ENCODE peak calls at places on chromosomes 11 and 22, in ten cellular contexts. J is cardiac muscle cell, Y is H9, P is tibial nerve, A is tibial artery, T is heart right ventricle, R is sigmoid colon, H is A549, F is suprapubic skin, G is body of pancreas. Z is an unnamed sample. For H3K4me1, the result is how much of the 10 kb centered on the place peaks cover.

GRCh38 chr11:12289667-12290476 is 87.5 kb upstream of the PARVA start:
- DNase-seq in T (no peak), J (no peak), H (no peak), G (no peak), F (peak), P (no peak), R (no peak), Y (no peak), A (no peak), Z (peak)

GRCh38 chr11:129930306-129930705 is 34.9 kb upstream of the NFRKB start:
- DNase-seq in Y (no peak), R (no peak), J (no peak), P (no peak), T (no peak), G (no peak), A (no peak), H (no peak), F (no peak), Z (no peak)

GRCh38 chr11:14411818-14412217 is 52.8 kb upstream of the RRAS2 start:
- DNase-seq in H (no peak), G (no peak), F (peak), P (peak), Y (no peak), A (peak), T (no peak), J (peak), R (peak), Z (no peak)

GRCh38 chr22:33918676-33919590 is 1.3 kb downstream of the LARGE1 start:
- DNase-seq in G (no peak), F (no peak), R (no peak), T (no peak), A (no peak), J (peak), P (no peak), H (no peak), Y (no peak), Z (no peak)

GRCh38 chr22:31800065-31800464 is 46.2 kb downstream of the DEPDC5 start:
- DNase-seq in G (no peak), R (no peak), T (no peak), H (peak), P (no peak), Y (no peak), F (no peak), A (no peak), J (no peak), Z (no peak)

GRCh38 chr22:20437253-20438065 is at the start of gene SCARF2:
- DNase-seq in J (peak), P (no peak), R (peak), G (peak), F (peak), T (peak), H (no peak), Y (peak), A (no peak), Z (peak)

GRCh38 chr22:50676211-50676636 is 3.6 kb downstream of the SHANK3 start:
- DNase-seq in P (no peak), J (no peak), T (no peak), R (no peak), G (no peak), F (no peak), Y (no peak), A (no peak), H (no peak), Z (no peak)

GRCh38 chr11:47415949-47416472 is 7.6 kb downstream of the SLC39A13 start:
- DNase-seq in F (peak), J (peak), Y (no peak), A (peak), H (peak), G (peak), P (peak), T (peak), R (peak), Z (peak)

GRCh38 chr11:5891216-5891800 is 1.7 kb upstream of the OR52E5 start:
- DNase-seq in G (no peak), R (no peak), F (no peak), A (no peak), J (peak), T (no peak), H (peak), Y (no peak), P (no peak), Z (no peak)

GRCh38 chr22:24134090-24134846 is 47.0 kb upstream of the SUSD2 start:
- DNase-seq in H (no peak), T (peak), R (no peak), F (no peak), Y (no peak), G (no peak), P (peak), J (no peak), A (no peak), Z (no peak)

GRCh38 chr11:2708151-2708581 is 8.4 kb upstream of the KCNQ1OT1 start:
- DNase-seq in H (no peak), Y (no peak), P (peak), A (peak), F (no peak), R (peak), J (peak), G (no peak), T (no peak), Z (peak)

GRCh38 chr11:76777325-76777724 is 5.8 kb upstream of the TSKU start:
- DNase-seq in H (no peak), A (no peak), R (no peak), T (no peak), P (no peak), G (no peak), Y (no peak), J (no peak), F (no peak), Z (no peak)

GRCh38 chr11:73797457-73797856 is 9.8 kb downstream of the MRPL48 start:
- DNase-seq in P (no peak), F (no peak), G (peak), Y (no peak), A (no peak), T (no peak), R (no peak), J (no peak), H (no peak), Z (no peak)

GRCh38 chr11:69662806-69663205 is 12.3 kb downstream of the LTO1 start:
- DNase-seq in H (no peak), P (no peak), F (peak), T (no peak), R (peak), Y (no peak), G (no peak), A (no peak), J (no peak), Z (peak)

GRCh38 chr11:72225411-72225951 is 914 bp downstream of the INPPL1 start:
- DNase-seq in H (no peak), A (no peak), F (peak), R (peak), G (peak), T (peak), J (peak), Y (peak), P (no peak), Z (no peak)

GRCh38 chr11:38791346-38791961 is 2193.4 kb upstream of the RAG2 start:
- DNase-seq in A (no peak), F (no peak), Y (peak), J (peak), R (no peak), T (peak), P (peak), G (peak), H (peak), Z (no peak)

GRCh38 chr11:29914203-29914930 is 102.5 kb downstream of the KCNA4 start:
- DNase-seq in F (no peak), P (no peak), R (no peak), H (no peak), Y (no peak), G (no peak), J (peak), T (no peak), A (no peak), Z (no peak)

GRCh38 chr11:132632641-132633124 is 899.6 kb downstream of the OPCML start:
- DNase-seq in A (no peak), R (no peak), Y (no peak), P (no peak), T (peak), H (peak), F (no peak), J (peak), G (no peak), Z (no peak)

GRCh38 chr11:18696638-18697225 is 1.8 kb upstream of the TMEM86A start:
- DNase-seq in Y (no peak), P (no peak), T (no peak), A (no peak), R (no peak), F (no peak), J (no peak), G (no peak), H (no peak), Z (no peak)

GRCh38 chr22:48371391-48371790 is 1456.3 kb downstream of the BRD1 start:
- DNase-seq in Y (no peak), F (no peak), T (no peak), A (no peak), H (no peak), R (peak), G (no peak), J (no peak), P (no peak), Z (no peak)

GRCh38 chr11:30345644-30346043 is 22.7 kb downstream of the ARL14EP start:
- DNase-seq in P (no peak), J (no peak), T (no peak), Y (no peak), F (no peak), G (no peak), A (no peak), H (no peak), R (no peak), Z (no peak)

GRCh38 chr22:26903030-26903856 is 245.9 kb downstream of the MIAT start:
- DNase-seq in F (no peak), J (no peak), H (no peak), R (no peak), G (no peak), A (no peak), Y (peak), P (no peak), T (no peak), Z (peak)

GRCh38 chr11:1749020-1749758 is 1.2 kb downstream of the IFITM10 start:
- DNase-seq in T (no peak), R (no peak), G (no peak), Y (no peak), H (no peak), A (peak), J (peak), F (no peak), P (no peak), Z (no peak)

GRCh38 chr11:66228521-66228920 is 39.9 kb upstream of the RAB1B start:
- DNase-seq in J (no peak), T (no peak), H (no peak), F (no peak), R (no peak), P (no peak), A (no peak), Y (peak), G (peak), Z (no peak)

GRCh38 chr22:36301384-36301828 is 48.5 kb downstream of the APOL1 start:
- DNase-seq in R (peak), G (peak), T (peak), H (peak), P (peak), F (no peak), J (peak), A (peak), Y (peak), Z (peak)

GRCh38 chr22:41927813-41928212 is 1.2 kb upstream of the TNFRSF13C start:
- DNase-seq in Y (no peak), H (no peak), T (no peak), A (no peak), P (no peak), G (no peak), J (no peak), F (no peak), R (no peak), Z (no peak)

GRCh38 chr11:134261626-134262488 is 8.5 kb downstream of the ACAD8 start:
- DNase-seq in A (no peak), R (no peak), G (no peak), P (no peak), J (peak), H (peak), T (no peak), F (no peak), Y (peak), Z (no peak)

GRCh38 chr22:27409299-27409698 is 392.3 kb downstream of the MN1 start:
- DNase-seq in F (no peak), P (no peak), R (no peak), H (no peak), G (no peak), J (no peak), T (no peak), Y (no peak), A (no peak), Z (no peak)

GRCh38 chr11:111870522-111870886 is 877 bp downstream of the ALG9 start:
- DNase-seq in F (no peak), H (no peak), G (no peak), A (no peak), J (no peak), Y (no peak), T (no peak), R (no peak), P (no peak), Z (no peak)

GRCh38 chr11:20050048-20050447 is 110.2 kb downstream of the DBX1 start:
- DNase-seq in T (no peak), R (no peak), H (no peak), J (no peak), F (no peak), A (no peak), P (no peak), G (no peak), Y (no peak), Z (no peak)

GRCh38 chr22:24728790-24729637 is 45.5 kb downstream of the PIWIL3 start:
- DNase-seq in H (no peak), Y (no peak), J (peak), R (no peak), P (peak), F (no peak), A (peak), T (peak), G (no peak), Z (no peak)

GRCh38 chr11:78564037-78564888 is 10.4 kb downstream of the NARS2 start:
- DNase-seq in H (peak), A (no peak), R (no peak), J (peak), F (no peak), G (peak), Y (no peak), P (peak), T (peak), Z (no peak)

GRCh38 chr11:93905384-93905783 is 55.0 kb upstream of the VSTM5 start:
- DNase-seq in R (no peak), A (no peak), P (no peak), J (peak), Y (no peak), T (no peak), G (no peak), F (no peak), H (no peak), Z (no peak)

GRCh38 chr11:15670520-15671070 is 555.9 kb downstream of the INSC start:
- DNase-seq in P (no peak), H (no peak), J (peak), R (no peak), T (peak), Y (no peak), G (no peak), F (no peak), A (no peak), Z (no peak)

GRCh38 chr11:44894217-44894617 is 56.5 kb downstream of the TP53I11 start:
- DNase-seq in A (peak), H (peak), G (peak), Y (peak), T (peak), P (peak), R (peak), J (peak), F (no peak), Z (no peak)

GRCh38 chr11:33531743-33532181 is 168.9 kb downstream of the C11orf91 start:
- DNase-seq in A (no peak), J (peak), R (no peak), P (no peak), Y (no peak), F (no peak), T (peak), H (no peak), G (no peak), Z (no peak)

GRCh38 chr11:122784325-122785155 is 53.8 kb upstream of the CRTAM start:
- DNase-seq in H (no peak), T (no peak), F (no peak), A (peak), J (peak), G (peak), R (peak), P (peak), Y (no peak), Z (no peak)

GRCh38 chr11:44681698-44682097 is 45.1 kb upstream of the TSPAN18 start:
- DNase-seq in Y (no peak), P (no peak), J (peak), R (no peak), F (no peak), A (no peak), H (no peak), T (no peak), G (no peak), Z (no peak)

GRCh38 chr11:110761994-110762393 is 49.8 kb upstream of the ARHGAP20 start:
- DNase-seq in R (no peak), H (no peak), G (no peak), T (no peak), A (no peak), Y (no peak), F (no peak), P (no peak), J (no peak), Z (no peak)

GRCh38 chr22:35684270-35684700 is 33.4 kb upstream of the APOL5 start:
- DNase-seq in J (peak), P (peak), A (no peak), F (no peak), Y (peak), T (peak), G (peak), H (peak), R (no peak), Z (no peak)

GRCh38 chr11:35327829-35328228 is 91.5 kb downstream of the SLC1A2 start:
- DNase-seq in G (no peak), J (no peak), H (no peak), A (no peak), F (no peak), Y (no peak), T (no peak), R (no peak), P (no peak), Z (no peak)
- H3K4me1 ChIP-seq in G (half or more), J (under half), H (under half), A (under half), F (under half), Y (under half), T (under half), R (under half), P (under half), Z (under half)

GRCh38 chr11:67576742-67577475 is 6.7 kb upstream of the GSTP1 start:
- DNase-seq in R (no peak), F (no peak), T (no peak), A (no peak), H (no peak), P (no peak), Y (peak), G (no peak), J (no peak), Z (no peak)

GRCh38 chr11:67571443-67571842 is 12.2 kb upstream of the GSTP1 start:
- DNase-seq in F (no peak), T (no peak), R (no peak), A (no peak), J (no peak), G (no peak), P (no peak), H (no peak), Y (no peak), Z (no peak)

GRCh38 chr11:67577951-67578350 is 5.7 kb upstream of the GSTP1 start:
- DNase-seq in F (no peak), J (no peak), P (no peak), T (no peak), A (no peak), Y (no peak), G (no peak), R (no peak), H (no peak), Z (no peak)

GRCh38 chr11:67572305-67572704 is 11.3 kb upstream of the GSTP1 start:
- DNase-seq in A (no peak), T (no peak), P (no peak), H (no peak), J (no peak), R (no peak), F (no peak), G (no peak), Y (no peak), Z (no peak)

GRCh38 chr11:67572747-67573419 is 10.7 kb upstream of the GSTP1 start:
- DNase-seq in G (peak), J (peak), F (no peak), Y (peak), R (peak), A (peak), T (peak), P (peak), H (peak), Z (no peak)
- TF ChIP-seq CTCF in G (peak), J (peak), F (peak), Y (peak), R (peak), A (peak), T (peak), P (peak), H (peak), Z (peak)

GRCh38 chr22:45997077-45997774 is 20.3 kb upstream of the WNT7B start:
- DNase-seq in Y (peak), G (peak), T (peak), A (peak), F (peak), R (peak), P (peak), H (no peak), J (peak), Z (peak)
- H3K4me1 ChIP-seq in Y (under half), G (under half), T (half or more), A (under half), F (half or more), R (under half), P (half or more), H (under half), J (under half), Z (under half)

GRCh38 chr11:199782-200181 is 6.9 kb downstream of the SCGB1C1 start:
- DNase-seq in Y (no peak), H (no peak), F (peak), P (no peak), T (no peak), J (no peak), R (peak), G (no peak), A (peak), Z (peak)
- TF ChIP-seq CTCF in Y (no peak), H (no peak), F (no peak), P (no peak), T (no peak), J (no peak), R (no peak), G (no peak), A (no peak), Z (no peak)

GRCh38 chr11:707817-708420 is 1.9 kb downstream of the EPS8L2 start:
- DNase-seq in P (no peak), F (peak), Y (peak), A (no peak), G (peak), R (no peak), J (no peak), H (no peak), T (no peak), Z (peak)

GRCh38 chr11:708511-708910 is 2.5 kb downstream of the EPS8L2 start:
- DNase-seq in F (peak), P (no peak), J (no peak), H (no peak), G (no peak), R (no peak), T (no peak), Y (no peak), A (no peak), Z (no peak)

GRCh38 chr11:706439-706956 is 467 bp downstream of the EPS8L2 start:
- DNase-seq in G (peak), Y (peak), T (no peak), J (peak), H (peak), P (no peak), A (no peak), R (no peak), F (peak), Z (peak)

GRCh38 chr11:706957-707816 is 1.2 kb downstream of the EPS8L2 start:
- DNase-seq in T (no peak), Y (peak), P (no peak), G (peak), J (no peak), R (no peak), F (peak), H (peak), A (no peak), Z (peak)

GRCh38 chr11:709109-709997 is 3.3 kb downstream of the EPS8L2 start:
- DNase-seq in G (peak), F (peak), H (no peak), J (no peak), P (no peak), Y (no peak), R (no peak), A (no peak), T (no peak), Z (no peak)
- H3K4me1 ChIP-seq in G (half or more), F (half or more), H (half or more), J (under half), P (half or more), Y (under half), R (under half), A (under half), T (under half), Z (under half)

DNA sequence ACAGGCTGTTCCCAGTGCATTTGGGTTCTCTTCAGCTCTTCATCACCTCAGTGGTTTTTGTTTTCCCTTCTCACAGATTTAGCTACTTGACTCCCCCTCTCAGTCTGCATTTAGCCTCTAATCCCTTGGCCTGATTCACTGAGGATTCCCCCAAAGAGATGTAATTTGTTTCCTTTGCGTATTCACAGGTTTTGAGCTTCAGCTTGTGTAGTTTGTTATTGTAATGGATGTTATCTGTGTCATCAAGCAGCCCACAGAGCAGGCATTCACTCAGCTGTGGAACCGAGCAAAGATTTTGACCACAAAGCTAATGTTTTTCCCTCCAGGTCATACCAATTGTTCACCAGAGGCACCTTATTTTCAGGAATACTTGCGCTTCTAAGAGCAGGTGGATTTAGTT is 6.4 kb upstream of the ME3 start:
- DNase-seq in Y (no peak), H (no peak), F (no peak), G (no peak), R (no peak), T (no peak), P (no peak), A (no peak), J (no peak), Z (no peak)
- TF ChIP-seq CTCF in Y (no peak), H (no peak), F (no peak), G (no peak), R (no peak), T (no peak), P (no peak), A (no peak), J (no peak), Z (no peak)

DNA sequence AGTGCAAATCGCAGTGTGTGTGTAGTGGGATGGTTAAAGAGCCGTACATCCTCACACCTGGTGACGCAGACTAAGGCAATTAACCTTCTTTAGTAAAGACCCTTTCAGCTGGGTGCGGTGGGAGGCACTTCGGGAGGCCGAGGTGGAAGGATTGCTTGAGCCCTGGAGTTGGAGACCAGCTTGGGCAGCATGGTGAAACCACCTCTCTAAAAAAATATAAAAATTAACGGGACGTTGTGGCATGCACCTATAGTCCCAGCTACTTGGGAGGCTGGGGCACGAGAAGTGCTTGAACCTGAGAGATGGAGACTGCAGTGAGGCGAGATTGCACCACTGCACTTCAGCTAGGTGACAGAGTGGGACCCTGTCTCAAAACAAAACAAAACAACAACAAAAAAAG is 31.5 kb downstream of the ZBTB16 start:
- DNase-seq in H (no peak), A (no peak), J (no peak), G (no peak), R (no peak), F (no peak), Y (no peak), T (no peak), P (no peak), Z (no peak)
- H3K4me1 ChIP-seq in H (under half), A (under half), J (under half), G (half or more), R (under half), F (half or more), Y (under half), T (half or more), P (half or more), Z (under half)